ENCODE peak calls at places on chromosomes 4 and X, in four cellular contexts. One of them, this sample, is unnamed.

GRCh38 chr4:71595576-71596108 is 188.2 kb downstream of the GC start:
- DNase-seq in HepG2: no peak
- DNase-seq in Caco-2: no peak
- DNase-seq in breast epithelium: no peak
- DNase-seq in this sample: no peak

GRCh38 chr4:8353158-8353495 is 83.6 kb downstream of the HTRA3 start:
- DNase-seq in HepG2: no peak
- DNase-seq in Caco-2: no peak
- DNase-seq in breast epithelium: no peak
- DNase-seq in this sample: no peak

GRCh38 chr4:159106636-159107035 is 3.8 kb downstream of the RAPGEF2 start:
- DNase-seq in HepG2: no peak
- DNase-seq in Caco-2: no peak
- DNase-seq in breast epithelium: no peak
- DNase-seq in this sample: no peak

GRCh38 chr4:174757736-174758135 is 71.3 kb downstream of the GLRA3 start:
- DNase-seq in HepG2: no peak
- DNase-seq in Caco-2: no peak
- DNase-seq in breast epithelium: no peak
- DNase-seq in this sample: peak; percentile 6

GRCh38 chrX:112714357-112714918 is 34.7 kb upstream of the LHFPL1 start:
- DNase-seq in HepG2: no peak
- DNase-seq in Caco-2: no peak
- DNase-seq in breast epithelium: no peak
- DNase-seq in this sample: no peak

GRCh38 chrX:103663921-103664320 is 22.6 kb downstream of the MORF4L2 start:
- DNase-seq in HepG2: no peak
- DNase-seq in Caco-2: no peak
- DNase-seq in breast epithelium: no peak
- DNase-seq in this sample: no peak

GRCh38 chr4:156560701-156561100 is 410.9 kb downstream of the PDGFC start:
- DNase-seq in HepG2: no peak
- DNase-seq in Caco-2: no peak
- DNase-seq in breast epithelium: no peak
- DNase-seq in this sample: no peak

GRCh38 chr4:138562544-138562961 is 320.4 kb upstream of the SLC7A11 start:
- DNase-seq in HepG2: no peak
- DNase-seq in Caco-2: no peak
- DNase-seq in breast epithelium: no peak
- DNase-seq in this sample: no peak

GRCh38 chr4:185019451-185020292 is 1.4 kb downstream of the HELT start:
- DNase-seq in HepG2: no peak
- DNase-seq in Caco-2: peak; percentile 43
- DNase-seq in breast epithelium: no peak
- DNase-seq in this sample: no peak

GRCh38 chr4:106021737-106022410 is 126.6 kb downstream of the NPNT start:
- DNase-seq in HepG2: no peak
- DNase-seq in Caco-2: no peak
- DNase-seq in breast epithelium: no peak
- DNase-seq in this sample: no peak

GRCh38 chrX:56994375-56995270 is 718 bp downstream of the SPIN3 start:
- DNase-seq in HepG2: no peak
- DNase-seq in Caco-2: no peak
- DNase-seq in breast epithelium: no peak
- DNase-seq in this sample: peak; percentile 25
- H3K4me3 ChIP-seq in HepG2: peak overlapping the region; percentile 79
- H3K4me3 ChIP-seq in Caco-2: peak overlapping the region; percentile 74
- H3K4me3 ChIP-seq in breast epithelium: peak overlapping the region; percentile 77
- H3K4me3 ChIP-seq in this sample: peak overlapping the region; percentile 73

DNA sequence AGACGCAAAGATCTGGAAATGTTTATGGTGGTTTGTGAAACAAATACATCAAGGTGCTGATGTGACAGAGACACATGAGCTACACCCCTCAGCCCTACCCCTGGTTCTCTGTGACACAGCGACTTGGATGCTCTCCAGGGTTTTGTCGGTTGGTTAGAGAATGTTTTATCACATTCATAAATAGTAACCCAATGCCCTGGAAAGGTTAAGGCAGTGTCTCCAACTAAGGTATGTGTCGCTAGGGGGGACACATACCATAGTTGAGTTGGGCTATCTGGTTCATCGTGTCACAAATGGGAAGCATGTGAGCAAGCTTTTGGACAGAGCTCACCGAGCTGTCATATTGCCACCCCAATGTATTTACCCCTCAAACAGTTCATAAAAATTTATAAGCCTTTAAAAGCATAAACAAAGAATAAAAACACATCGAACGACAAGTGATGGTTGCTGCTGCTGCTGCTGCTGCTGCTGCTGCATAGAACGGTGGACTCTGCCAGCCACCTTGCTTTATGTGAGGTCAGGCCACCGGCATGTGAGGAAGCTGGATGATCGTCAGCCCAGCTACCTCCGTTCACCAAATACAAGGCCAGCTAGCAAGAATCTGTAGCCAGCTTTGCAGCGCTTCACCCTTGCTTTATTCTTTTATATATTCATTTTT is 55.9 kb downstream of the STOX2 start:
- DNase-seq in HepG2: no peak
- DNase-seq in Caco-2: no peak
- DNase-seq in breast epithelium: no peak
- DNase-seq in this sample: no peak
- H3K4me1 ChIP-seq in HepG2: no peaks in the 10 kb centered on the region
- H3K4me1 ChIP-seq in Caco-2: peaks cover 2% of the 10 kb centered on the region
- H3K4me1 ChIP-seq in breast epithelium: no peaks in the 10 kb centered on the region
- H3K4me1 ChIP-seq in this sample: peaks cover 12% of the 10 kb centered on the region

DNA sequence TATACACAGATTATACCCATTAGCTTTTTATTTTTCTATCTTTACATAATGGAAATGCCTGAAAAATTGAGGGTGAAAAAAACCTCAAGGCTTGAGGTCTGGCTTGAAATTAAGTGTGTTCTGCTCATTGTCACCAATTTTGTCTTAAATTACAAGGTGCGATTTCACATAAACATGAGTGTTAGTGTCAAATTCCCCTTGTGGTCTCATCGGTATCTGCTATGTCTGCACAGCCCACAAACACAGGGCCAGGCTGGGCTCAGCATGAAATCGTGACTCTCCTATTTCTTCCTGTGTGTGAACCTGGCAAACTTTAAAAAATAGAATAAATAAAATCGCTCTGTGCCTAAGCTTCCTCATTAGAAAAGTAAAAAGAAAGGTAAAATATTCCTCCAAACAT is 109.1 kb downstream of the CRLF2 start:
- DNase-seq in HepG2: no peak
- DNase-seq in Caco-2: no peak
- DNase-seq in breast epithelium: no peak
- DNase-seq in this sample: no peak
- H3K9me3 ChIP-seq in HepG2: no peaks in the 10 kb centered on the region
- H3K9me3 ChIP-seq in Caco-2: no peaks in the 10 kb centered on the region
- H3K9me3 ChIP-seq in breast epithelium: no peaks in the 10 kb centered on the region
- H3K9me3 ChIP-seq in this sample: no peaks in the 10 kb centered on the region

DNA sequence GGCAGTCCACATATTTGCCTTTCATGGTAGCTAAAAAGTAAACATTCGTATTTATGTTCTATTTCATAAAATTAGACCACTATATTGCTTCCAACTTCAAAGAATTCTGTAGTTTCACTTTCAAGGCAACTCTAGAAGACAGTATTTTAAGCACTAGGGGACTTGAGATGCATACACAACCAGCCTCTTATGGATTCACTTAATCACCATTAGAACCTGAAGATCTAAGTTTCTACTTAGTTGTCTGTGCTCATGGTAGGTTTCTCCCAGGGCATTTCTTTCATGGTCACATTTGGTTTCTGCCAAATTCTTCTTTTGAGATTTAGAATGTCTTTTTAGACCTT is 209.9 kb upstream of the HCCS start:
- DNase-seq in HepG2: no peak
- DNase-seq in Caco-2: no peak
- DNase-seq in breast epithelium: no peak
- DNase-seq in this sample: no peak
- H3K4me3 ChIP-seq in HepG2: no peak overlapping the region
- H3K4me3 ChIP-seq in Caco-2: no peak overlapping the region
- H3K4me3 ChIP-seq in breast epithelium: no peak overlapping the region
- H3K4me3 ChIP-seq in this sample: no peak overlapping the region

GRCh38 chr4:6942238-6942800 is 32.7 kb downstream of the TBC1D14 start:
- DNase-seq in HepG2: no peak
- DNase-seq in Caco-2: peak; percentile 48
- DNase-seq in breast epithelium: no peak
- DNase-seq in this sample: no peak
- H3K4me1 ChIP-seq in HepG2: peaks cover 41% of the 10 kb centered on the region
- H3K4me1 ChIP-seq in Caco-2: peaks cover 48% of the 10 kb centered on the region
- H3K4me1 ChIP-seq in breast epithelium: peaks cover 9% of the 10 kb centered on the region
- H3K4me1 ChIP-seq in this sample: peaks cover 5% of the 10 kb centered on the region

GRCh38 chrX:64188901-64189300 is 16.6 kb downstream of the AMER1 start:
- DNase-seq in HepG2: peak; percentile 54
- DNase-seq in Caco-2: peak; percentile 53
- DNase-seq in breast epithelium: no peak
- DNase-seq in this sample: no peak
- H3K9me3 ChIP-seq in HepG2: no peaks in the 10 kb centered on the region
- H3K9me3 ChIP-seq in Caco-2: no peaks in the 10 kb centered on the region
- H3K9me3 ChIP-seq in breast epithelium: no peaks in the 10 kb centered on the region
- H3K9me3 ChIP-seq in this sample: no peaks in the 10 kb centered on the region

GRCh38 chrX:73847991-73848390 is 285.0 kb downstream of the CHIC1 start:
- DNase-seq in HepG2: no peak
- DNase-seq in Caco-2: no peak
- DNase-seq in breast epithelium: no peak
- DNase-seq in this sample: peak; percentile 74
- H3K4me3 ChIP-seq in HepG2: no peak overlapping the region
- H3K4me3 ChIP-seq in Caco-2: no peak overlapping the region
- H3K4me3 ChIP-seq in breast epithelium: peak overlapping the region; percentile 68
- H3K4me3 ChIP-seq in this sample: no peak overlapping the region

GRCh38 chr4:4866124-4866832 is 6.8 kb downstream of the MSX1 start:
- DNase-seq in HepG2: no peak
- DNase-seq in Caco-2: peak; percentile 64
- DNase-seq in breast epithelium: no peak
- DNase-seq in this sample: no peak
- H3K4me1 ChIP-seq in HepG2: peaks cover 17% of the 10 kb centered on the region
- H3K4me1 ChIP-seq in Caco-2: no peaks in the 10 kb centered on the region
- H3K4me1 ChIP-seq in breast epithelium: no peaks in the 10 kb centered on the region
- H3K4me1 ChIP-seq in this sample: no peaks in the 10 kb centered on the region

DNA sequence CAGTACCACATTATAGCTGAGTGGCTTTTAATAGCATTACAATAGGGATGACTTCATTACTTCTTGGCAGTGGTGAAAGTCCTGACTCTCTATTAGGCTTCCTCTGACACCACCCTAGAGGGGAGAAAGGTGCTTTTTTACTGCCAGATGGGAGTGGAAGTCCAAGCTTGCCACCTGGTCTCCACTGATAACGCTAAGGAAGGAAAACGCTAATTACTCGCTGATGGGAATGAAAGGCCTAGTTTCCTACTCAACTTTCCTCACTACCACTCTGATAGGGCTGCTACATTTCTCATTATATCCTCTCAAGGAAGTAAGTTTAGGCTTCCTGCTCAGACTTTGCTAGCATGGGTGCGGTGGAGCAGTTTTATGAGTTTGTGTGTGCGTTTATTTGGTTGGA is 62.3 kb upstream of the PAGE3 start:
- DNase-seq in HepG2: no peak
- DNase-seq in Caco-2: no peak
- DNase-seq in breast epithelium: no peak
- DNase-seq in this sample: no peak
- H3K9me3 ChIP-seq in HepG2: no peaks in the 10 kb centered on the region
- H3K9me3 ChIP-seq in Caco-2: no peaks in the 10 kb centered on the region
- H3K9me3 ChIP-seq in breast epithelium: peaks cover 18% of the 10 kb centered on the region
- H3K9me3 ChIP-seq in this sample: no peaks in the 10 kb centered on the region

DNA sequence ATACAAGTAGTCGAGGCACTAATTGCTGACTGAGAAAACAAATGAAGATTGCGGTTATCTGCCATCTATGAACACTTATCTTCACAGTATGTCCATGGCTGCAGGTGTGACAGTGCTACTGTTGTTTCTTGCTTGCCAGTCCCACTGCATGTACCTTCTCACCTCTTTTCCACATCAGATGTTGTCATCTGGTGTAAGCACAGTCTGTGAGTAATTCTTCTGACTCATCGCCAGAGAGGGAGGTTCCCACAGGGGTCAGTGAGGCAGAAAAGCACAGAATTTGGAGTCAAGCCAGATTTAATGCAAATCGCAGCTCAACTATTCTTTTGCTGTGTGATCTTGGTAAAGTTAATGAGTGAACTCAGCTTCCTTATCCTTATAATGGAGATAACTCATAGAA is 144.4 kb downstream of the GLRA2 start:
- DNase-seq in HepG2: peak; percentile 39
- DNase-seq in Caco-2: no peak
- DNase-seq in breast epithelium: no peak
- DNase-seq in this sample: no peak
- H3K4me3 ChIP-seq in HepG2: no peak overlapping the region
- H3K4me3 ChIP-seq in Caco-2: no peak overlapping the region
- H3K4me3 ChIP-seq in breast epithelium: no peak overlapping the region
- H3K4me3 ChIP-seq in this sample: no peak overlapping the region

This sample was measured in HAP-1.